ENCODE peak calls at places on chromosomes 2 and 18, in seven cellular contexts. Y is endothelial cell, B is prostate gland, X is GM23338, Z is brain microvascular endothelial cell, K is glomerular endothelial cell, A is Panc1. E is an unnamed sample.
A peak's percentile ranks its signal among the peaks of the same experiment; 100 is the strongest.

GRCh38 chr18:62571648-62572047 is 48.8 kb downstream of the ZCCHC2 start:
- DNase-seq in Y (no peak), B (no peak), X (no peak), Z (no peak), K (no peak), A (no peak), E (no peak)

GRCh38 chr2:7796200-7796563 is 879.0 kb downstream of the RNF144A start:
- DNase-seq in Y (no peak), B (no peak), X (no peak), Z (no peak), K (no peak), A (no peak), E (no peak)

GRCh38 chr2:99747842-99748241 is 258.0 kb upstream of the REV1 start:
- DNase-seq in Y (no peak), B (no peak), X (peak; percentile 12), Z (no peak), K (no peak), A (no peak), E (no peak)

GRCh38 chr2:172100080-172101007 is 2.4 kb downstream of the DLX2 start:
- DNase-seq in Y (no peak), B (no peak), X (peak; percentile 55), Z (no peak), K (no peak), A (no peak), E (no peak)

GRCh38 chr2:215635788-215636139 is 199.9 kb upstream of the FN1 start:
- DNase-seq in Y (no peak), B (no peak), X (peak; percentile 25), Z (peak; percentile 76), K (no peak), A (no peak), E (no peak)

GRCh38 chr2:16225545-16225944 is 285.2 kb downstream of the MYCN start:
- DNase-seq in Y (no peak), B (no peak), X (no peak), Z (no peak), K (no peak), A (no peak), E (no peak)

GRCh38 chr18:33495278-33495677 is 54.8 kb upstream of the CCDC178 start:
- DNase-seq in Y (peak; percentile 50), B (no peak), X (peak; percentile 82), Z (peak; percentile 56), K (peak; percentile 2), A (peak; percentile 17), E (no peak)

GRCh38 chr2:162328424-162329157 is 10.1 kb upstream of the IFIH1 start:
- DNase-seq in Y (no peak), B (no peak), X (no peak), Z (no peak), K (no peak), A (no peak), E (no peak)

GRCh38 chr2:142165790-142166189 is 35.0 kb upstream of the LRP1B start:
- DNase-seq in Y (peak; percentile 26), B (no peak), X (peak; percentile 76), Z (peak; percentile 88), K (peak; percentile 60), A (no peak), E (no peak)

GRCh38 chr2:74461187-74462053 is 3.2 kb downstream of the WBP1 start:
- DNase-seq in Y (peak; percentile 35), B (no peak), X (peak; percentile 84), Z (no peak), K (no peak), A (no peak), E (no peak)

GRCh38 chr18:25299426-25299825 is 52.5 kb downstream of the ZNF521 start:
- DNase-seq in Y (no peak), B (no peak), X (no peak), Z (peak; percentile 32), K (no peak), A (no peak), E (no peak)

GRCh38 chr2:206389164-206389563 is 54.2 kb upstream of the ADAM23 start:
- DNase-seq in Y (no peak), B (no peak), X (no peak), Z (no peak), K (no peak), A (no peak), E (no peak)

GRCh38 chr2:177830881-177831386 is 241.6 kb downstream of the PDE11A start:
- DNase-seq in Y (no peak), B (peak; percentile 14), X (no peak), Z (no peak), K (no peak), A (no peak), E (no peak)

GRCh38 chr2:227517724-227518123 is 45.8 kb downstream of the AGFG1 start:
- DNase-seq in Y (no peak), B (no peak), X (no peak), Z (no peak), K (no peak), A (no peak), E (no peak)

GRCh38 chr18:67865400-67865799 is 348.9 kb upstream of the DSEL start:
- DNase-seq in Y (no peak), B (no peak), X (no peak), Z (no peak), K (no peak), A (no peak), E (no peak)

GRCh38 chr2:195632852-195633572 is 24.0 kb upstream of the SLC39A10 start:
- DNase-seq in Y (no peak), B (no peak), X (no peak), Z (no peak), K (no peak), A (no peak), E (no peak)

GRCh38 chr2:232980683-232981082 is 32.4 kb downstream of the NGEF start:
- DNase-seq in Y (no peak), B (no peak), X (no peak), Z (peak; percentile 13), K (no peak), A (no peak), E (no peak)

GRCh38 chr2:186399082-186399644 is 86.9 kb upstream of the ZC3H15 start:
- DNase-seq in Y (no peak), B (no peak), X (no peak), Z (no peak), K (no peak), A (no peak), E (no peak)

GRCh38 chr2:237868631-237869356 is 9.4 kb downstream of the RAMP1 start:
- DNase-seq in Y (no peak), B (no peak), X (no peak), Z (no peak), K (no peak), A (no peak), E (peak; percentile 46)

GRCh38 chr2:7014201-7014640 is 97.0 kb downstream of the RNF144A start:
- DNase-seq in Y (peak; percentile 43), B (no peak), X (peak; percentile 54), Z (peak; percentile 23), K (no peak), A (no peak), E (peak; percentile 31)